ENCODE peak calls at places on chromosomes 4 and X, in five cellular contexts. Z is Ammon's horn, S is astrocyte, K is T-helper 22 cell, H is COLO829. N is an unnamed sample.

GRCh38 chr4:10688022-10688421 is 3.5 kb upstream of the CLNK start:
- DNase-seq in S (no peak), Z (no peak), H (no peak), K (no peak), N (no peak)

GRCh38 chrX:17415242-17415815 is 40.3 kb downstream of the NHS start:
- DNase-seq in Z (no peak), K (no peak), H (peak; percentile 23), S (peak; percentile 73), N (no peak)

GRCh38 chr4:152106113-152106763 is 345.4 kb upstream of the GATB start:
- DNase-seq in Z (no peak), H (peak; percentile 91), K (no peak), S (peak; percentile 95), N (no peak)

GRCh38 chrX:34778961-34779360 is 121.9 kb upstream of the TMEM47 start:
- DNase-seq in Z (no peak), K (no peak), H (peak; percentile 12), S (peak; percentile 74), N (no peak)

GRCh38 chrX:78213331-78213730 is 73.9 kb upstream of the TAF9B start:
- DNase-seq in K (no peak), H (no peak), Z (no peak), S (no peak), N (no peak)

GRCh38 chrX:135632353-135632752 is 81.1 kb upstream of the CT45A1 start:
- DNase-seq in K (no peak), H (no peak), Z (peak; percentile 4), S (no peak), N (peak; percentile 17)

GRCh38 chr4:99159699-99160098 is 15.6 kb upstream of the ADH4 start:
- DNase-seq in S (no peak), K (no peak), Z (no peak), H (no peak), N (no peak)

GRCh38 chrX:21985332-21985777 is 44.8 kb downstream of the SMS start:
- DNase-seq in S (peak; percentile 51), Z (peak; percentile 77), H (peak; percentile 80), K (peak; percentile 26), N (peak; percentile 79)

GRCh38 chr4:122758033-122758432 is 25.5 kb downstream of the BBS12 start:
- DNase-seq in S (no peak), Z (peak; percentile 7), K (no peak), H (peak; percentile 38), N (peak; percentile 49)

GRCh38 chr4:84496356-84497219 is 2.5 kb downstream of the NKX6-1 start:
- DNase-seq in H (no peak), K (no peak), S (no peak), Z (no peak), N (no peak)

GRCh38 chr4:76449362-76449767 is 14.3 kb downstream of the SHROOM3 start:
- DNase-seq in K (no peak), Z (no peak), H (peak; percentile 80), S (peak; percentile 86), N (no peak)

GRCh38 chr4:107888237-107888636 is 43.1 kb upstream of the CYP2U1 start:
- DNase-seq in K (no peak), H (no peak), Z (no peak), S (no peak), N (no peak)

GRCh38 chrX:140249122-140249521 is 255.7 kb downstream of the SOX3 start:
- DNase-seq in Z (no peak), H (no peak), K (no peak), S (no peak), N (no peak)

GRCh38 chr4:74095886-74096264 is 3.1 kb downstream of the CXCL2 start:
- DNase-seq in K (no peak), S (no peak), H (no peak), Z (no peak), N (no peak)

GRCh38 chrX:84729809-84730208 is 227.6 kb upstream of the HDX start:
- DNase-seq in Z (peak; percentile 40), H (peak; percentile 16), K (no peak), S (no peak), N (peak; percentile 1)

GRCh38 chrX:153635788-153636668 is 11.0 kb upstream of the DUSP9 start:
- DNase-seq in S (no peak), H (peak; percentile 45), Z (no peak), K (no peak), N (peak; percentile 29)

GRCh38 chr4:123481034-123481433 is 84.4 kb downstream of the SPRY1 start:
- DNase-seq in Z (no peak), H (no peak), K (no peak), S (peak; percentile 94), N (peak; percentile 37)

GRCh38 chr4:26307027-26307426 is 13.8 kb upstream of the RBPJ start:
- DNase-seq in Z (no peak), K (no peak), H (no peak), S (no peak), N (no peak)

GRCh38 chr4:127069675-127070074 is 563.1 kb upstream of the INTU start:
- DNase-seq in H (no peak), K (no peak), S (no peak), Z (no peak), N (no peak)

GRCh38 chr4:1593458-1593857 is 90.7 kb downstream of the FAM53A start:
- DNase-seq in H (no peak), S (no peak), K (no peak), Z (no peak), N (no peak)

GRCh38 chrX:110086916-110087484 is 84.1 kb downstream of the TMEM164 start:
- DNase-seq in Z (no peak), K (no peak), S (peak; percentile 94), H (peak; percentile 42), N (no peak)

GRCh38 chrX:38817004-38817703 is 15.9 kb downstream of the MID1IP1 start:
- DNase-seq in S (no peak), H (no peak), K (no peak), Z (peak; percentile 44), N (no peak)

GRCh38 chr4:47239649-47240048 is 208.3 kb downstream of the GABRB1 start:
- DNase-seq in K (no peak), Z (no peak), S (no peak), H (no peak), N (peak; percentile 6)

GRCh38 chr4:7699040-7699439 is 240.6 kb downstream of the AFAP1 start:
- DNase-seq in H (no peak), K (no peak), S (peak; percentile 95), Z (no peak), N (no peak)

GRCh38 chrX:104430720-104431119 is 135.3 kb upstream of the IL1RAPL2 start:
- DNase-seq in S (no peak), K (no peak), Z (no peak), H (no peak), N (no peak)

GRCh38 chr4:85929926-85930325 is 429.9 kb downstream of the MAPK10 start:
- DNase-seq in S (no peak), H (no peak), K (no peak), Z (peak; percentile 25), N (no peak)

GRCh38 chr4:128570380-128570779 is 239.1 kb upstream of the JADE1 start:
- DNase-seq in K (no peak), H (no peak), S (no peak), Z (peak; percentile 39), N (no peak)

GRCh38 chrX:102739642-102740041 is 19.1 kb downstream of the GPRASP3 start:
- DNase-seq in Z (no peak), S (no peak), H (no peak), K (no peak), N (no peak)

GRCh38 chrX:115602308-115602707 is 41.3 kb downstream of the PLS3 start:
- DNase-seq in Z (no peak), S (no peak), K (no peak), H (no peak), N (no peak)

GRCh38 chrX:11480626-11481025 is 185.1 kb downstream of the ARHGAP6 start:
- DNase-seq in Z (no peak), H (no peak), K (no peak), S (no peak), N (no peak)

GRCh38 chr4:173521474-173522159 is 8.4 kb downstream of the HAND2 start:
- DNase-seq in H (no peak), K (no peak), S (no peak), Z (no peak), N (no peak)

GRCh38 chrX:13901354-13901753 is 84.5 kb upstream of the GPM6B start:
- DNase-seq in Z (no peak), S (no peak), H (no peak), K (no peak), N (no peak)

GRCh38 chr4:100605144-100605543 is 87.3 kb upstream of the EMCN start:
- DNase-seq in K (no peak), S (no peak), H (no peak), Z (no peak), N (peak; percentile 96)

GRCh38 chrX:68995780-68996551 is 167.1 kb downstream of the EFNB1 start:
- DNase-seq in H (no peak), K (no peak), S (peak; percentile 86), Z (no peak), N (no peak)

N was measured in cerebellar cortex.